ENCODE peak calls at places on chromosomes 1 and 21, in four cellular contexts. G is mucosa of descending colon, O is HFF-Myc, R is AG04450. T is an unnamed sample.
A peak's percentile ranks its signal among the peaks of the same experiment; 100 is the strongest.

GRCh38 chr1:11339346-11340247 is 66.6 kb downstream of the UBIAD1 start:
- DNase-seq in R (no peak), G (peak; percentile 29), O (no peak), T (no peak)

GRCh38 chr1:33222381-33222780 is 33.9 kb upstream of the ZNF362 start:
- DNase-seq in G (no peak), O (no peak), R (no peak), T (peak; percentile 73)

GRCh38 chr1:43350976-43351375 is 7.8 kb upstream of the CDC20 start:
- DNase-seq in O (no peak), R (no peak), G (no peak), T (no peak)

GRCh38 chr1:15680614-15681345 is 3.3 kb upstream of the PLEKHM2 start:
- DNase-seq in O (no peak), G (no peak), R (peak; percentile 76), T (peak; percentile 93)

GRCh38 chr1:117020526-117021156 is 19.1 kb downstream of the CD101 start:
- DNase-seq in G (no peak), R (no peak), O (no peak), T (no peak)

GRCh38 chr1:220123889-220124288 is 30.0 kb downstream of the IARS2 start:
- DNase-seq in R (no peak), G (peak; percentile 56), O (no peak), T (peak; percentile 43)

GRCh38 chr1:206719169-206719839 is 34.6 kb downstream of the MAPKAPK2 start:
- DNase-seq in O (no peak), R (no peak), G (no peak), T (no peak)

GRCh38 chr1:116710326-116711060 is 43.0 kb upstream of the IGSF3 start:
- DNase-seq in R (no peak), G (no peak), O (no peak), T (no peak)

GRCh38 chr1:67945733-67946374 is 104.6 kb downstream of the DIRAS3 start:
- DNase-seq in R (no peak), O (no peak), G (no peak), T (no peak)

GRCh38 chr1:68270993-68271392 is 38.7 kb upstream of the WLS start:
- DNase-seq in G (no peak), R (no peak), O (no peak), T (no peak)

GRCh38 chr1:178504286-178504685 is 7.5 kb upstream of the CLEC20A start:
- DNase-seq in O (no peak), G (no peak), R (no peak), T (no peak)

GRCh38 chr21:33042812-33043211 is 17.1 kb downstream of the OLIG2 start:
- DNase-seq in G (no peak), R (peak; percentile 85), O (peak; percentile 58), T (peak; percentile 91)

GRCh38 chr1:201137579-201138310 is 10.8 kb upstream of the ASCL5 start:
- DNase-seq in O (peak; percentile 54), G (peak; percentile 29), R (peak; percentile 79), T (peak; percentile 78)

GRCh38 chr1:183323849-183324683 is 94.1 kb downstream of the NMNAT2 start:
- DNase-seq in O (no peak), R (no peak), G (no peak), T (no peak)

GRCh38 chr1:199909137-199909536 is 118.4 kb upstream of the NR5A2 start:
- DNase-seq in G (no peak), O (no peak), R (no peak), T (peak; percentile 54)

GRCh38 chr21:36751383-36751782 is 52.5 kb downstream of the SIM2 start:
- DNase-seq in O (no peak), G (no peak), R (no peak), T (no peak)

GRCh38 chr1:56477164-56478111 is 101.9 kb downstream of the PLPP3 start:
- DNase-seq in O (no peak), G (peak; percentile 36), R (peak; percentile 44), T (no peak)

GRCh38 chr1:202852163-202852904 is 36.6 kb downstream of the RABIF start:
- DNase-seq in R (peak; percentile 18), O (peak; percentile 42), G (peak; percentile 59), T (peak; percentile 88)

GRCh38 chr1:15337656-15338402 is 71.9 kb upstream of the EFHD2 start:
- DNase-seq in R (no peak), O (no peak), G (no peak), T (peak; percentile 86)

GRCh38 chr1:205346956-205347574 is 9.7 kb downstream of the KLHDC8A start:
- DNase-seq in G (no peak), R (no peak), O (no peak), T (no peak)

GRCh38 chr21:35831230-35831629 is 229.1 kb downstream of the SETD4 start:
- DNase-seq in G (no peak), O (no peak), R (no peak), T (no peak)

GRCh38 chr1:36673207-36673606 is 190.5 kb upstream of the CSF3R start:
- DNase-seq in R (no peak), O (no peak), G (no peak), T (no peak)

GRCh38 chr1:7495894-7496293 is 275.2 kb upstream of the VAMP3 start:
- DNase-seq in R (no peak), G (no peak), O (no peak), T (no peak)

GRCh38 chr1:177228721-177229088 is 57.9 kb downstream of the BRINP2 start:
- DNase-seq in G (no peak), O (peak; percentile 19), R (no peak), T (peak; percentile 46)

GRCh38 chr1:110606784-110607662 is 865 bp upstream of the KCNA2 start:
- DNase-seq in R (no peak), O (no peak), G (no peak), T (no peak)
- TF ChIP-seq CTCF in R (no peak), O (no peak), G (no peak), T (no peak)

GRCh38 chr21:15112858-15113257 is 48.1 kb upstream of the NRIP1 start:
- DNase-seq in R (no peak), O (no peak), G (no peak), T (no peak)
- TF ChIP-seq CTCF in R (no peak), O (no peak), G (no peak), T (no peak)

DNA sequence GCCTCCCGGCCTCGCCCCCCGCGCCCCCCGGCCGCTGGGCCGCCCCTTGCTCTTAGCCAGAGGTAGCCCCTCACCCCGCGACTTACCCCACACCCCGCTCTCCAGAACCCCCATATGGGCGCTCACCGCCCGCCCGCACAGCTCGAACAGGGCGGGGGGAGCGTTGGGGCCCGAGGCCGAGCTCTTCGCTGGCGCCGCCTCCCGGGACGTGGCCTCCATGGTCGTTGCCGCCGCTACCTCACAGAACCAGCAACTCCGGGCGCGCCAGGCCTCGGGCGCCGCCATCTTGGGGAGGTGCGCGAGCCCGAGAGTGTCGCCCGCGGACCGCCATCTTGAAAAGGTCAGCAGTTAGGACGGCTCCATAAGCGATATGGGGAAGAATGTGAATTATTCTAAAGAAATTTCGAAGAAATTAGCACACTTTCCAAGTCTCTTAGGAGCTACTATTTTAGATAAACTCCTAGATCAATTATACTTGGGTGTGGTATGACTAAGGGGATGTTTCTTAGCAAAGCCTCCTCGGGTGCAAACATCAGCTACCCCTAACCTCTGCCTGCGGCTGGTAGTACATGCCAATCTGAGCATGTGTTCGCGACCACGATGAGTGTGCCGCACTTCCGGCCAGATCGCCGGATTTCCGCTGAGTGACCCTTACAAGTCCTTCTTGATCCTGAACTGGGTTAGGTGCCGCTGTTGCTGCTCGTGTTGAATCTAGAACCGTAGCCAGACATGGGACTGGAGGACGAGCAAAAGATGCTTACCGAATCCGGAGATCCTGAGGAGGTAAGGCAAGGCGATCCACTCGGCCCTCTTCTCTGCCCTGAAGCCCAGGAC is at the start of the genes LRRC41 and UQCRH:
- DNase-seq in R (peak; percentile 95), G (peak; percentile 95), O (peak; percentile 94), T (peak; percentile 96)
- TF ChIP-seq CTCF in R (no peak), G (peak; percentile 5), O (no peak), T (no peak)

DNA sequence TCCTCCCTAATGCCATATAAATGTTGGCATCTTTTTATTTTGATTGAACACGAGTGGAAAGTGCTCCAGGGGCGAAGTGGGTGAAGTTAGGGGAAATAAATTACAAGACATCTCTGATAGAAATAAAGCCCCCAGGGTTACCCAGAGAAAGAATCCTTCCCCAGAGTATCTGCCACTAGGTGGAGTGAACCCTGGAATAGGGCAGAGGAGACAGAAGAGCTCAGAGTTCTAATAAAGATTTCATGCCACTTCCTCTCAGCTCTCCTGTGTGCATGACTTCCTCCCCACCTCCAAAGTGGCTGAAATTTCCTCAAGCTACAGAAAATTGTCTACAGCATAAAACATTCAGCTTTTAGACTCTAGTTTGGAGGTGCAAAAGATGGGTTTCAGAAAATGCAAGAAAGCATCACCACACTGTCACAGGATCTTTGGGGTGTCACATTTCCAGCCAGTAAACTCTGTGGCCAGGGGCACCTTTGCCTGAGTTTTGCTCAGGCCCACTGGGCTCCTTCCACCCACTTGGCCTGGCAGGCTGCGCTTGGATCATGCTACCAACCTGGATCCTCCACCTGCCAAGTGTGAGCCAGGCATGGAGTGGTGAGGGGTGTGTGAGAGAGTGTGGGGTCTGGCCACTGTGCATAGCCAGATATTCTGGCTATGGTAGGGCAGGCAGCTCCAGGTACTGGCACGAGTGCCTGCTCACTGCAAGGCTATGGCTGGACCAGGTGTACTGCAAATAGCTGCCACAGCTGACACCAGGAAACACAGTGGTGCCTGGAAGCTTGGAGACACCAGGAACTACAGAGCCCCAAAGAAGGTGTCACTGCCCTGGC is 208.8 kb upstream of the USP25 start:
- DNase-seq in G (no peak), R (no peak), O (no peak), T (no peak)
- TF ChIP-seq CTCF in G (no peak), R (peak; percentile 47), O (peak; percentile 52), T (no peak)

GRCh38 chr1:71592646-71593274 is 511.9 kb upstream of the ZRANB2 start:
- DNase-seq in O (no peak), G (no peak), R (no peak), T (no peak)

GRCh38 chr1:71586030-71586429 is 505.2 kb upstream of the ZRANB2 start:
- DNase-seq in O (no peak), G (no peak), R (no peak), T (no peak)

GRCh38 chr1:71582673-71583072 is 501.8 kb upstream of the ZRANB2 start:
- DNase-seq in O (no peak), R (no peak), G (no peak), T (no peak)

GRCh38 chr1:71589005-71589404 is 508.2 kb upstream of the ZRANB2 start:
- DNase-seq in R (no peak), G (no peak), O (no peak), T (no peak)

DNA sequence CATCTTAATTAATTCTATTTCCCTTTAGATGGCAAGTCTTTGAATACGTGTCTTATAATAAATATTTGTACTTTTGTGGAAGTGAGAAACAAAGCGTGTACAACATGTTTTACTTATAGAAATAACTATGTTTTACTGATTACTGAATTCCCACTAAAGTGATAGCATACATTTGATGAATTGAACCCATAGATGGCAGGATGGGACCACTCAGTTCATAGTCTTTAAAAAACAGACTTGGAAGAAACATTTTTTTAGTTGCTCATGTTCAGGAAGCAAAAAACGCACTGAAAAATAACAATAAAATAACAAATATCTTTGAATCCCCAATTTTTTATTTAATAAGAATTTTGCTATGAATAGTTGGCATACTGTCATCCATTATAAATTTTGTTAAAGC is 507.1 kb upstream of the ZRANB2 start:
- DNase-seq in R (peak; percentile 4), G (peak; percentile 60), O (peak; percentile 15), T (peak; percentile 29)
- TF ChIP-seq CTCF in R (peak; percentile 48), G (no peak), O (no peak), T (peak; percentile 53)

GRCh38 chr1:57966751-57967406 is 543.0 kb upstream of the DAB1 start:
- DNase-seq in G (no peak), O (no peak), R (no peak), T (peak; percentile 40)
- TF ChIP-seq CTCF in G (no peak), O (no peak), R (no peak), T (no peak)

T was measured in MCF 10A.